ENCODE peak calls at places on chromosomes 5 and 9, in four cellular contexts. K is foreskin fibroblast, R is sigmoid colon, I is progenitor cell of endocrine pancreas. U is an unnamed sample.

GRCh38 chr9:116096853-116097252 is 56.7 kb upstream of the PAPPA start:
- DNase-seq in K (no peak), R (no peak), I (no peak), U (no peak)

GRCh38 chr9:121286973-121287721 is 19.2 kb downstream of the GSN start:
- DNase-seq in K (peak), R (peak), I (no peak), U (peak)

GRCh38 chr9:18397076-18397475 is 76.9 kb upstream of the ADAMTSL1 start:
- DNase-seq in I (no peak), K (no peak), R (no peak), U (no peak)

GRCh38 chr9:6645153-6646027 is at the start of gene GLDC:
- DNase-seq in R (no peak), K (no peak), I (peak), U (no peak)

GRCh38 chr5:131413605-131414559 is 150.0 kb downstream of the CDC42SE2 start:
- DNase-seq in K (peak), I (no peak), R (no peak), U (no peak)

GRCh38 chr5:170404398-170404797 is 15.2 kb upstream of the KCNMB1 start:
- DNase-seq in K (no peak), I (no peak), R (no peak), U (no peak)

GRCh38 chr5:37495668-37496067 is 116.5 kb downstream of the WDR70 start:
- DNase-seq in R (no peak), I (no peak), K (peak), U (no peak)

GRCh38 chr5:52727001-52727400 is 60.7 kb upstream of the ITGA1 start:
- DNase-seq in K (no peak), R (no peak), I (no peak), U (no peak)

GRCh38 chr5:33841829-33842228 is 50.0 kb downstream of the ADAMTS12 start:
- DNase-seq in I (no peak), R (no peak), K (no peak), U (no peak)

GRCh38 chr9:120324996-120325642 is 254.8 kb downstream of the CDK5RAP2 start:
- DNase-seq in K (no peak), R (no peak), I (no peak), U (no peak)

DNA sequence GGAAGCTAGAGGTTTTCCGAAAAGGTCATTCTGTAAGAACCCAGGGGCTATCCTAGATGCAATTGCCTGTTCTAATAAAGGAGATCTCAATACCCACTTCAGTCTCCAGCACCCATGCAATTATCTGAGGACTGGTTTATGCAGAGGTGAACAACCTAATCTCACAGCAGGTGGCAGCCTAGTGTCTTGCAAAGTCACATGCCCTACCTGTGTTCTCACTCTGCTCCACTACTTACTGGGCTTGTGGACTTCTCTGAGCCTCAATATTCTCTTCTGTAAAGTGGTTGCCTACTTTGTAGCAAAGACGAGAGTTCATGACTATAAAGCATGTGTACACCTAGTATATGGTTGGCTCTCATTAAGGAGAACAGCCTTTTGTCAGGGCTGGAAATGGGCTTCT is 21.0 kb upstream of the ALDH1B1 start:
- DNase-seq in K (no peak), R (no peak), I (no peak), U (no peak)
- TF ChIP-seq CTCF in K (peak), R (peak), I (peak), U (peak)

GRCh38 chr9:137278061-137278912 is 761 bp downstream of the TOR4A start:
- DNase-seq in I (no peak), R (no peak), K (no peak), U (no peak)

GRCh38 chr9:137279741-137280477 is 2.4 kb downstream of the TOR4A start:
- DNase-seq in I (no peak), R (no peak), K (no peak), U (peak)

GRCh38 chr9:137281345-137282116 is 4.0 kb downstream of the TOR4A start:
- DNase-seq in I (no peak), R (no peak), K (no peak), U (no peak)

GRCh38 chr9:137278913-137279711 is 1.6 kb downstream of the TOR4A start:
- DNase-seq in I (no peak), K (no peak), R (no peak), U (peak)

GRCh38 chr9:137280478-137281344 is 3.2 kb downstream of the TOR4A start:
- DNase-seq in R (no peak), K (no peak), I (no peak), U (peak)
- TF ChIP-seq CTCF in R (no peak), K (no peak), I (peak), U (peak)

GRCh38 chr9:105694320-105694847 is at the start of gene TMEM38B:
- DNase-seq in K (peak), I (peak), R (peak), U (no peak)

GRCh38 chr9:105696219-105696793 is 2.0 kb downstream of the TMEM38B start:
- DNase-seq in K (no peak), I (no peak), R (no peak), U (no peak)

GRCh38 chr9:105693435-105694275 is 686 bp upstream of the TMEM38B start:
- DNase-seq in R (no peak), K (no peak), I (no peak), U (no peak)

GRCh38 chr9:105697871-105698270 is 3.5 kb downstream of the TMEM38B start:
- DNase-seq in I (no peak), R (no peak), K (no peak), U (no peak)

GRCh38 chr9:105694848-105695581 is 674 bp downstream of the TMEM38B start:
- DNase-seq in K (peak), I (peak), R (peak), U (peak)
- TF ChIP-seq CTCF in K (no peak), I (no peak), R (no peak), U (peak)

GRCh38 chr5:35963381-35963843 is 25.0 kb upstream of the CAPSL start:
- DNase-seq in I (no peak), R (no peak), K (peak), U (no peak)
- TF ChIP-seq CTCF in I (peak), R (no peak), K (peak), U (peak)

GRCh38 chr5:115571441-115571878 is 26.9 kb upstream of the FEM1C start:
- DNase-seq in R (no peak), K (no peak), I (no peak), U (no peak)
- TF ChIP-seq CTCF in R (no peak), K (no peak), I (peak), U (peak)

GRCh38 chr5:64074533-64074932 is 91.1 kb upstream of the RNF180 start:
- DNase-seq in R (no peak), I (no peak), K (no peak), U (no peak)
- TF ChIP-seq CTCF in R (no peak), I (peak), K (peak), U (peak)

GRCh38 chr9:132589148-132590036 is 7.0 kb downstream of the BARHL1 start:
- DNase-seq in K (no peak), R (no peak), I (no peak), U (peak)
- TF ChIP-seq CTCF in K (no peak), R (no peak), I (no peak), U (no peak)

DNA sequence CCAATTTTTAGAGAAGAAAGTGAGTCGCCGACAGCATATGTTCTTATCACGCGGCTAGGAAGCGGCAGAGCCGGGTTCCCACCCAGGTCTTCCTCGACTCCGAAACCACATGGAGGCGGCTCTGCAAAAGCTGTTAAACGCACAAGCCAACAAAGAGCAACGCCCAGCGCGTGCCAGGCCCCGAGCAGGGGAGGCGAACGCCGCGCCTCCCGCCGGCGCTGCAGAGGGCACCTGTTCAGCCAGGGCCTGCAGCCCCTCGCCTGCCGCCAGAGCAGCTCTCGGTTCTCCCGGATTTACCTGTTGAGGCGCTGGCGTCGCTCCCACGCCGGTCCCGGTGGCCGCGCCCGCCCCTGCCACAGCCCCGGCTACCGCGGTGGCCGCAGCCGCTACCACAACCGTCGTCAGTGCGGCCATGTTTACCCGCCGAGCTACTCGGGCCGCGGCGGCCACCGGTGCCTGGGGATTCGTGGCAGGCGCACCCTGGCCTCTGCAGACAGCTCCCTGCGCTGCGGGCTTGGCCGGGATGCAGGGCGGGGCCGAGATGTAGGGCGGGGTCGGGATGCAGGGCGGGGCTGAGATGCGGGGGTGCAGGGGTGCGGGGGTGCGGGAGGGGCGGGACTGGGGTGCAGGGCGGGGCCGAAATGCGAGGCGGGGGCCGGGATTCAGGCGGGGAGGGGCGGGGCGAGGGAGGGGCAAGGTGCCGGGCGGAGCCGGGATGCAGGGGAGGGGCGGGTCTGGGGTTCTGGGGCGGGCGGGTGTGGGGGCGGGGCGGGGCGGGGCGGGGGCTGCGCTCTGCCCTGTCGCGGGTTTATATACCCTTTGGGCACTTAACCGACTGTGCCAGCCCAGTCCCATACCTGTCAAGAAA is at the start of gene CCDC112:
- DNase-seq in K (peak), I (peak), R (peak), U (peak)
- TF ChIP-seq CTCF in K (no peak), I (no peak), R (no peak), U (peak)

DNA sequence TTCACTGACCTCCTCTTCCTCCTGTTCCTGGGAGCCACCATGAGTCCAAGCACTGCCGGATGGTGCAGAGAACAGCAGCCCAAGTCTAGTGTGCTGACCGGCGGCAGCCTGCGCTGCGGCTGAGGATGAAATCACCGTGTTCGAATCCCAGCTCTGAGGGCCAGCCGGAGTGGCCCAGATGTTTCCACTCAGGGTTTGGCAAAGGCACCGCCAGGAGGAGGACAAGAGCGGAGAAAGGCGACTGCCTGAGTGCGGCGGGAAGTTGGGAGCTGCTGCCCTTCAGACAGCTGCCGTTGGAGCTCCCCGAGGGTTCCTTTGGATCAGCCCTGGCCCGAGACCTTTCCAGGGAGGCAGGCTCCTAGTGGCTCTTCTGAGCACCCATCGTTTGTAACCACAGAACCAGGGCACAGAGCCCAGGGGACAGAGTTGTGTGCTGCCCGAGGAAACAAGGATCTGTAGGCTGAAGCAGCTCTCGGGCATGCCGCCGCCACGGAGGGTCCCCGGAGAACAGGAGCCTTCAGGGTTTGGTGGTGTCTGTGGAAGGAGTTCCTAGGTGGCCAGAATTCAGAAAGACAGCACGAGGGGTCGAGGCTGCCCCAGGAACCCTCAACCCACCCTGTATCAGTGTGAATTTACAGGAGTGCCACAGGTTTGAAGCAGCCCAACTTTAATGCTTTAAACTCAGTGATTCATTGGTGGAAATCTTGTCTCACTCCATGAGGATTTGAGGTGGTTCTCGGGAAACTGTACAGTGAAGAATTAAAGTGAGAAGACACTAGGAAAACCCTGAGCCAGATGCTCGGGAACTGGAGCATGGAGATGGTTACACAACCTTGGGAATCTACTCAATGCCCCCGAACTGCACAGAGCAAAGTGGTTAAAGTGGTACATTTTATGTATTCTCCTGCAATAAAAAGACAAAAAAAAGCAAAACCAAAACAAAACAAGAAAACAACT is 115.5 kb upstream of the COL5A1 start:
- DNase-seq in R (no peak), I (no peak), K (peak), U (peak)
- TF ChIP-seq CTCF in R (no peak), I (no peak), K (no peak), U (no peak)

GRCh38 chr9:4663956-4664355 is 1.9 kb downstream of the PLPP6 start:
- DNase-seq in R (no peak), K (no peak), I (no peak), U (no peak)

GRCh38 chr9:4668604-4669003 is 2.3 kb upstream of the SPATA6L start:
- DNase-seq in I (no peak), R (no peak), K (no peak), U (no peak)

GRCh38 chr9:4665357-4665756 is 923 bp downstream of the SPATA6L start:
- DNase-seq in I (no peak), R (no peak), K (no peak), U (no peak)

GRCh38 chr9:4667681-4668080 is 1.4 kb upstream of the SPATA6L start:
- DNase-seq in K (no peak), I (no peak), R (no peak), U (no peak)

DNA sequence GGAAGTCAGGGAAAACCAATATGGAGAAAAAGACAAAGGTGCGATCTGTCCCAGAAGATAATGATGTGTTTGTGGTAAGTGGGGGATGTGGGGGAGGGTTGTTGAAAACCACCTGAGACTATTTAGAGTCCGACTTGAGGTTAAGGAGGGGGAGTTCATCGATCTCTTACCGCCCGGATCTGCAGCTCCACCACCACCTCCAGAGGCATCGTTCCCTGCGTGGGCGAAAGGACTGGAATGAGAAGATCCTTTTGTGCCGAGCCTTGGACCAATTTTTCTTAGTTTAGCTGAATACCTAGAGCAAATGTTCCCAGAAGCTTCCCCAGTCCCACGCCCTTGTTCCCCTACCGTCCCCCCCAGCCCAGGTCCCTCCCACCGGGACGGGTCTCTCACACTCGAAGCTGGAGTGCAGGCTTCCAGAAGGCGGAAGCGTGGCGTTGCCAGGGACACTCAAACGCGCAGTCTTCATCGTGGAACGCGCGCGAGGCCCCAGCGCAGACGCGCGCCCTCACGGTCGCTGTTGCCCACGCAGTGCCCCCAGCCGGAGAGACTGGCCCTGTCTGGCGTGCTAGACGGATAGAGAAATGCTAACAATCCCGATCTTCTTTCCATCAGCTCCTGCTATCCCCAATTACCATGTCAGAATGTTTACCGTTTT is at the start of gene SPATA6L:
- DNase-seq in R (peak), K (peak), I (peak), U (no peak)
- TF ChIP-seq CTCF in R (no peak), K (peak), I (no peak), U (peak)

U was measured in chondrocyte.